ENCODE peak calls at places on chromosomes 6 and 20, in seven cellular contexts. P is CD8-positive, alpha-beta T cell; Z is ELR; Q is stimulated activated naive CD8-positive, alpha-beta T cell treated with anti-CD3 and anti-CD28 coated beads, Interleukin-15, amount 100 ng/mL, for 72 hours; O is amygdala; K is AG09319; I is ACHN. H is an unnamed sample.

GRCh38 chr6:155264704-155265320 is 999 bp downstream of the CLDN20 start:
- DNase-seq in Z (peak), P (no peak), I (no peak), O (no peak), K (no peak), Q (no peak), H (no peak)

GRCh38 chr6:147941143-147941542 is 401.5 kb upstream of the SASH1 start:
- DNase-seq in P (no peak), O (no peak), K (peak), Q (no peak), I (no peak), Z (no peak), H (no peak)

GRCh38 chr20:44742304-44743079 is 3.2 kb upstream of the KCNK15 start:
- DNase-seq in I (no peak), K (no peak), P (no peak), Z (no peak), Q (no peak), O (no peak), H (no peak)

GRCh38 chr6:130359736-130360135 is 6.1 kb upstream of the TMEM200A start:
- DNase-seq in Z (peak), P (no peak), I (no peak), O (no peak), Q (no peak), K (no peak), H (no peak)

GRCh38 chr6:7730852-7731251 is 5.0 kb downstream of the BMP6 start:
- DNase-seq in O (no peak), P (no peak), Z (peak), I (peak), Q (no peak), K (peak), H (no peak)

GRCh38 chr6:53240763-53241162 is 92.1 kb upstream of the GCM1 start:
- DNase-seq in I (no peak), Q (no peak), Z (no peak), O (no peak), K (no peak), P (no peak), H (peak)

GRCh38 chr6:170032706-170033309 is 258.1 kb downstream of the DLL1 start:
- DNase-seq in Z (no peak), O (no peak), I (no peak), Q (no peak), P (no peak), K (no peak), H (no peak)

GRCh38 chr6:134787261-134787871 is 162.5 kb downstream of the ALDH8A1 start:
- DNase-seq in I (peak), P (no peak), K (no peak), O (no peak), Z (peak), Q (no peak), H (no peak)

GRCh38 chr6:166341464-166341863 is 881 bp downstream of the SFT2D1 start:
- DNase-seq in Q (no peak), P (no peak), O (no peak), Z (no peak), K (no peak), I (no peak), H (peak)

GRCh38 chr6:150403458-150404245 is 34.8 kb downstream of the IYD start:
- DNase-seq in Q (no peak), Z (peak), I (peak), O (no peak), K (no peak), P (no peak), H (no peak)

GRCh38 chr20:61830956-61831355 is 234.7 kb downstream of the TAF4 start:
- DNase-seq in O (no peak), I (no peak), P (no peak), Q (no peak), Z (no peak), K (no peak), H (no peak)

GRCh38 chr6:143958839-143959399 is 49.1 kb downstream of the PLAGL1 start:
- DNase-seq in Q (no peak), O (no peak), K (no peak), P (no peak), I (no peak), Z (no peak), H (no peak)

GRCh38 chr20:47317127-47317895 is 39.2 kb downstream of the ZMYND8 start:
- DNase-seq in Q (peak), P (peak), Z (peak), O (no peak), I (peak), K (peak), H (no peak)

GRCh38 chr6:147067184-147067583 is 137.0 kb upstream of the STXBP5 start:
- DNase-seq in Z (no peak), P (no peak), K (no peak), I (no peak), Q (no peak), O (no peak), H (no peak)

GRCh38 chr20:4973330-4974097 is 27.8 kb downstream of the SLC23A2 start:
- DNase-seq in Q (peak), K (no peak), Z (peak), I (peak), P (peak), O (no peak), H (no peak)

GRCh38 chr20:54174452-54175175 is 828 bp upstream of the CYP24A1 start:
- DNase-seq in K (no peak), O (no peak), P (no peak), Z (no peak), I (no peak), Q (no peak), H (no peak)

GRCh38 chr6:160088069-160088773 is 33.4 kb upstream of the SLC22A1 start:
- DNase-seq in P (no peak), Q (no peak), Z (peak), K (peak), O (peak), I (peak), H (no peak)

GRCh38 chr6:159097256-159097655 is 52.5 kb upstream of the TAGAP start:
- DNase-seq in I (no peak), Q (peak), O (no peak), K (no peak), Z (no peak), P (no peak), H (no peak)

GRCh38 chr6:34205466-34205865 is 31.2 kb upstream of the HMGA1 start:
- DNase-seq in Z (peak), P (no peak), K (no peak), Q (no peak), O (no peak), I (no peak), H (no peak)

GRCh38 chr6:39207421-39208232 is 21.6 kb downstream of the KCNK5 start:
- DNase-seq in P (no peak), I (no peak), Q (no peak), O (no peak), Z (no peak), K (no peak), H (no peak)

GRCh38 chr6:130624046-130624445 is 203.2 kb upstream of the SMLR1 start:
- DNase-seq in Q (peak), I (no peak), Z (peak), O (no peak), P (no peak), K (no peak), H (no peak)

GRCh38 chr6:53499094-53499493 is 45.8 kb downstream of the GCLC start:
- DNase-seq in P (no peak), O (no peak), Q (no peak), K (no peak), Z (no peak), I (no peak), H (no peak)

GRCh38 chr6:6688283-6688682 is 99.8 kb downstream of the LY86 start:
- DNase-seq in Z (no peak), O (no peak), P (no peak), I (no peak), Q (no peak), K (no peak), H (no peak)

GRCh38 chr6:80639243-80639642 is 532.8 kb downstream of the BCKDHB start:
- DNase-seq in O (no peak), P (no peak), Q (no peak), K (peak), I (no peak), Z (peak), H (no peak)

GRCh38 chr6:116016846-116017545 is 43.7 kb downstream of the FRK start:
- DNase-seq in Z (no peak), O (no peak), I (no peak), P (no peak), Q (no peak), K (no peak), H (no peak)

H was measured in naive B cell.